ENCODE peak calls at places on chromosomes 13 and 19, in four cellular contexts. One of them, this sample, is unnamed. For H3K27me3, the result is how much of the 10 kb centered on the place peaks cover.

GRCh38 chr13:49958321-49958720 is 22.2 kb upstream of the SPRYD7 start:
- DNase-seq in ascending aorta: no peak
- DNase-seq in GM12878: no peak
- DNase-seq in left ventricle myocardium inferior: no peak
- DNase-seq in this sample: no peak

GRCh38 chr13:111926501-111927180 is 140.3 kb upstream of the SOX1 start:
- DNase-seq in ascending aorta: no peak
- DNase-seq in GM12878: no peak
- DNase-seq in left ventricle myocardium inferior: no peak
- DNase-seq in this sample: no peak

GRCh38 chr19:58033741-58034475 is at the start of gene ZSCAN1:
- DNase-seq in ascending aorta: peak
- DNase-seq in GM12878: no peak
- DNase-seq in left ventricle myocardium inferior: peak
- DNase-seq in this sample: peak

GRCh38 chr13:26074706-26075105 is 22.9 kb upstream of the SHISA2 start:
- DNase-seq in ascending aorta: no peak
- DNase-seq in GM12878: no peak
- DNase-seq in left ventricle myocardium inferior: no peak
- DNase-seq in this sample: no peak

GRCh38 chr13:49084961-49085360 is 109.2 kb downstream of the FNDC3A start:
- DNase-seq in ascending aorta: no peak
- DNase-seq in GM12878: no peak
- DNase-seq in left ventricle myocardium inferior: no peak
- DNase-seq in this sample: no peak

GRCh38 chr19:10920781-10921180 is 7.7 kb downstream of the YIPF2 start:
- DNase-seq in ascending aorta: no peak
- DNase-seq in GM12878: no peak
- DNase-seq in left ventricle myocardium inferior: no peak
- DNase-seq in this sample: no peak

GRCh38 chr13:96025283-96025682 is 27.9 kb downstream of the UGGT2 start:
- DNase-seq in ascending aorta: no peak
- DNase-seq in GM12878: no peak
- DNase-seq in left ventricle myocardium inferior: no peak
- DNase-seq in this sample: no peak

GRCh38 chr19:39474139-39474620 is 6.5 kb upstream of the TIMM50 start:
- DNase-seq in ascending aorta: peak
- DNase-seq in GM12878: no peak
- DNase-seq in left ventricle myocardium inferior: peak
- DNase-seq in this sample: peak

GRCh38 chr13:68261105-68261504 is 1031.0 kb upstream of the PCDH9 start:
- DNase-seq in ascending aorta: no peak
- DNase-seq in GM12878: no peak
- DNase-seq in left ventricle myocardium inferior: no peak
- DNase-seq in this sample: no peak

GRCh38 chr19:53492153-53492552 is 24.6 kb downstream of the ZNF813 start:
- DNase-seq in ascending aorta: no peak
- DNase-seq in GM12878: no peak
- DNase-seq in left ventricle myocardium inferior: no peak
- DNase-seq in this sample: no peak

GRCh38 chr19:5321851-5322681 is 18.5 kb downstream of the PTPRS start:
- DNase-seq in ascending aorta: no peak
- DNase-seq in GM12878: peak
- DNase-seq in left ventricle myocardium inferior: no peak
- DNase-seq in this sample: no peak

GRCh38 chr19:33496016-33496415 is 25.6 kb downstream of the PEPD start:
- DNase-seq in ascending aorta: no peak
- DNase-seq in GM12878: no peak
- DNase-seq in left ventricle myocardium inferior: no peak
- DNase-seq in this sample: no peak

GRCh38 chr13:22002893-22003292 is 332.0 kb downstream of the FGF9 start:
- DNase-seq in ascending aorta: no peak
- DNase-seq in GM12878: no peak
- DNase-seq in left ventricle myocardium inferior: no peak
- DNase-seq in this sample: no peak
- H3K27me3 ChIP-seq in ascending aorta: under half
- H3K27me3 ChIP-seq in GM12878: under half
- H3K27me3 ChIP-seq in left ventricle myocardium inferior: under half
- H3K27me3 ChIP-seq in this sample: under half

GRCh38 chr19:13978721-13979191 is 26.4 kb downstream of the DCAF15 start:
- DNase-seq in ascending aorta: no peak
- DNase-seq in GM12878: no peak
- DNase-seq in left ventricle myocardium inferior: no peak
- DNase-seq in this sample: no peak
- H3K4me3 ChIP-seq in ascending aorta: peak
- H3K4me3 ChIP-seq in GM12878: no peak
- H3K4me3 ChIP-seq in left ventricle myocardium inferior: peak
- H3K4me3 ChIP-seq in this sample: peak

GRCh38 chr13:28492527-28493367 is 2.2 kb downstream of the FLT1 start:
- DNase-seq in ascending aorta: no peak
- DNase-seq in GM12878: peak
- DNase-seq in left ventricle myocardium inferior: no peak
- DNase-seq in this sample: no peak
- H3K27me3 ChIP-seq in ascending aorta: under half
- H3K27me3 ChIP-seq in GM12878: under half
- H3K27me3 ChIP-seq in left ventricle myocardium inferior: half or more
- H3K27me3 ChIP-seq in this sample: under half

DNA sequence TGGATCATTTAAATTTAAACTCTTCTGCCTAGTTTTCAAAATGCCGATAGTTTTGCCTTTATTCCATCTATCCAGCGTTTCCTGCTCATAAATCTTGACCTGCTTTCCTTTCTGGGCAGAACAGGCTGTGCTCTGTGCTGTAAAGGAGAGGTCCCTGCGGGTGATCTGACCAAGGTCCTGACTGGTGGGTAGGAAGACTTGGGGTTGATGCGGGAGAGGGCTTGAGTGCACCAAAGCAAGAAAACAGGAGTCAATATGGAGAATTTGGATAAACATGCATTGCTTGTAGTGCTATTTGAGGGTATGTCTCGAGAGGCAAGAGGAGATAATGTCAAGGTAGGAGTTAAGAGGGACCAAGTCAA is 533.6 kb downstream of the MYO16 start:
- DNase-seq in ascending aorta: no peak
- DNase-seq in GM12878: no peak
- DNase-seq in left ventricle myocardium inferior: no peak
- DNase-seq in this sample: no peak
- H3K4me3 ChIP-seq in ascending aorta: no peak
- H3K4me3 ChIP-seq in GM12878: peak
- H3K4me3 ChIP-seq in left ventricle myocardium inferior: no peak
- H3K4me3 ChIP-seq in this sample: no peak

GRCh38 chr13:109725297-109725696 is 61.1 kb downstream of the IRS2 start:
- DNase-seq in ascending aorta: no peak
- DNase-seq in GM12878: no peak
- DNase-seq in left ventricle myocardium inferior: no peak
- DNase-seq in this sample: no peak

GRCh38 chr13:109727251-109727650 is 59.1 kb downstream of the IRS2 start:
- DNase-seq in ascending aorta: no peak
- DNase-seq in GM12878: no peak
- DNase-seq in left ventricle myocardium inferior: no peak
- DNase-seq in this sample: no peak

GRCh38 chr13:109725995-109726637 is 60.3 kb downstream of the IRS2 start:
- DNase-seq in ascending aorta: no peak
- DNase-seq in GM12878: no peak
- DNase-seq in left ventricle myocardium inferior: no peak
- DNase-seq in this sample: no peak

GRCh38 chr13:109729031-109729870 is 57.1 kb downstream of the IRS2 start:
- DNase-seq in ascending aorta: no peak
- DNase-seq in GM12878: no peak
- DNase-seq in left ventricle myocardium inferior: no peak
- DNase-seq in this sample: no peak

GRCh38 chr13:109728061-109728460 is 58.3 kb downstream of the IRS2 start:
- DNase-seq in ascending aorta: no peak
- DNase-seq in GM12878: no peak
- DNase-seq in left ventricle myocardium inferior: no peak
- DNase-seq in this sample: no peak
- H3K27me3 ChIP-seq in ascending aorta: under half
- H3K27me3 ChIP-seq in GM12878: under half
- H3K27me3 ChIP-seq in left ventricle myocardium inferior: under half
- H3K27me3 ChIP-seq in this sample: under half

GRCh38 chr19:2981898-2982297 is 4.5 kb downstream of the TLE6 start:
- DNase-seq in ascending aorta: no peak
- DNase-seq in GM12878: no peak
- DNase-seq in left ventricle myocardium inferior: no peak
- DNase-seq in this sample: no peak

GRCh38 chr19:2982556-2982955 is 5.2 kb downstream of the TLE6 start:
- DNase-seq in ascending aorta: no peak
- DNase-seq in GM12878: no peak
- DNase-seq in left ventricle myocardium inferior: no peak
- DNase-seq in this sample: no peak

GRCh38 chr19:2983351-2984195 is 6.2 kb downstream of the TLE6 start:
- DNase-seq in ascending aorta: peak
- DNase-seq in GM12878: no peak
- DNase-seq in left ventricle myocardium inferior: peak
- DNase-seq in this sample: peak

GRCh38 chr19:2982983-2983350 is 5.6 kb downstream of the TLE6 start:
- DNase-seq in ascending aorta: peak
- DNase-seq in GM12878: no peak
- DNase-seq in left ventricle myocardium inferior: peak
- DNase-seq in this sample: peak

DNA sequence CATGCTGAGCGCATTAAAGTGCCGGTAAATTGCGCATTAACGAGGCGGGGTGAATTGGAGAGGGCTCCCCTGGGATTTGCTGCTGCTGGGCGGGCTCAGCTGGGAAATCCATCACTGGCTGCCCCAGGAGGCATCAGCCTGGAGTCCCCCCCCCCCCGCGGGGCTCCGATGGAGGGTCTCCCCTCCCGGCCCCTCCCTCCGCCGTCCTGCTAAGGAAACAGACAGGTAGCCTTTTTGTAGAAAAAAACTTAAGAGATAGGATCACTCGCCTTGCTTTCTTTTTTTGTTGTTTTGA is 6.8 kb downstream of the TLE6 start:
- DNase-seq in ascending aorta: peak
- DNase-seq in GM12878: no peak
- DNase-seq in left ventricle myocardium inferior: no peak
- DNase-seq in this sample: no peak
- H3K4me3 ChIP-seq in ascending aorta: peak
- H3K4me3 ChIP-seq in GM12878: no peak
- H3K4me3 ChIP-seq in left ventricle myocardium inferior: peak
- H3K4me3 ChIP-seq in this sample: peak

DNA sequence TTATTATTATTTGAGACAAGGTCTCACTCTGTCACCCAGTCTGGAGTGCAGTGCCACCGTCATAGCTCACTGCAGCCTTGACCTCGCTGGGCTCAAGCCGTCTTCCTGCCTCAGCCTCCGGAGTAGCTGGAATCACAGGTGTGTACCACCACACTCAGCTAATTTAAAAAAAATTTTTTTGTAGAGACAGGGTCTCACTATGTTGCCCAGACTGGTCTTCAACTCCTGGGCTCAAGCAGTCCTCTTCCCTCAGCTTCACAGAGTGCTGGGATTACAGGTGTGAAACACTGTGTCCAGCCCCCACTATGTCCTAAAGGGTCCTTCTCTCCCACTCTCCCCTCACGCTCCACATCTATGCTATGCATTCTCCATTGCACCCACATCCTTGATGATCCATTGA is 9.1 kb upstream of the TLE2 start:
- DNase-seq in ascending aorta: no peak
- DNase-seq in GM12878: no peak
- DNase-seq in left ventricle myocardium inferior: no peak
- DNase-seq in this sample: no peak
- H3K27me3 ChIP-seq in ascending aorta: under half
- H3K27me3 ChIP-seq in GM12878: under half
- H3K27me3 ChIP-seq in left ventricle myocardium inferior: under half
- H3K27me3 ChIP-seq in this sample: under half

DNA sequence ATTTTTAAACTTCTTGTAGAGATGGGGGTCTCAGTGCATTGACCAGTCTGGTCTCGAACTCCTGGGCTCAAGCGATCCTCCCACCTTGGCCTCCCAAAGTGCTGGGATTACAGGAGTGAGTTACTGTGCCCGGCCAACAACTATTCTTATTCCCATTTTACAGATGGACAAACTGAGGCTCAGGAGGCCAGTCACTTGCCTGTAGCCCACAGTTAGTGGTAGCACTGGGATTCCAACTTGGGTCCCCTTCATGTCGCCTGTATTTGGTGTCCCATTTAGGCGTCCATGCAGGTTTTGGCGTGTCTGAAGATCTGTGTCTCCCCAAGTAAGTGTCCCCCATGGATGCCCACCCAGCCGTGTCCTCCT is 791 bp upstream of the AXL start:
- DNase-seq in ascending aorta: no peak
- DNase-seq in GM12878: no peak
- DNase-seq in left ventricle myocardium inferior: no peak
- DNase-seq in this sample: no peak
- H3K4me3 ChIP-seq in ascending aorta: peak
- H3K4me3 ChIP-seq in GM12878: no peak
- H3K4me3 ChIP-seq in left ventricle myocardium inferior: peak
- H3K4me3 ChIP-seq in this sample: peak

GRCh38 chr13:67133476-67133875 is 96.7 kb downstream of the PCDH9 start:
- DNase-seq in ascending aorta: no peak
- DNase-seq in GM12878: no peak
- DNase-seq in left ventricle myocardium inferior: no peak
- DNase-seq in this sample: no peak
- H3K27me3 ChIP-seq in ascending aorta: under half
- H3K27me3 ChIP-seq in GM12878: under half
- H3K27me3 ChIP-seq in left ventricle myocardium inferior: under half
- H3K27me3 ChIP-seq in this sample: under half

GRCh38 chr19:12720296-12720695 is 3.4 kb downstream of the TNPO2 start:
- DNase-seq in ascending aorta: no peak
- DNase-seq in GM12878: no peak
- DNase-seq in left ventricle myocardium inferior: no peak
- DNase-seq in this sample: no peak
- H3K4me3 ChIP-seq in ascending aorta: peak
- H3K4me3 ChIP-seq in GM12878: peak
- H3K4me3 ChIP-seq in left ventricle myocardium inferior: peak
- H3K4me3 ChIP-seq in this sample: peak